ENCODE peak calls at places on chromosomes 7 and 10, in seven cellular contexts. Q is A549; R is GM20000; X is CD8-positive, alpha-beta T cell; O is cardiac muscle cell; K is IMR-90; J is lung. M is an unnamed sample.

GRCh38 chr10:97292862-97293198 is 393 bp upstream of the ARHGAP19 start:
- DNase-seq in O (no peak), X (no peak), J (no peak), Q (no peak), R (no peak), K (no peak), M (no peak)

GRCh38 chr7:93958216-93958615 is 36.7 kb downstream of the GNG11 start:
- DNase-seq in R (no peak), J (no peak), X (no peak), O (no peak), Q (no peak), K (peak; percentile 74), M (no peak)

GRCh38 chr10:110016037-110016436 is 8.3 kb downstream of the ADD3 start:
- DNase-seq in Q (peak; percentile 8), R (no peak), J (no peak), O (peak; percentile 29), X (no peak), K (peak; percentile 28), M (no peak)

GRCh38 chr10:101693701-101694055 is 1.3 kb downstream of the FBXW4 start:
- DNase-seq in X (no peak), O (peak; percentile 52), K (peak; percentile 60), Q (peak; percentile 47), R (peak; percentile 59), J (no peak), M (peak; percentile 67)

GRCh38 chr7:95549818-95550529 is 46.3 kb downstream of the PDK4 start:
- DNase-seq in K (peak; percentile 74), R (no peak), X (no peak), O (no peak), J (peak; percentile 85), Q (peak; percentile 74), M (peak; percentile 20)

GRCh38 chr7:137563986-137564385 is 220.5 kb upstream of the PTN start:
- DNase-seq in K (peak; percentile 15), X (no peak), R (no peak), O (no peak), Q (no peak), J (no peak), M (no peak)

GRCh38 chr10:36256166-36256565 is 614.1 kb upstream of the FZD8 start:
- DNase-seq in J (no peak), X (no peak), O (no peak), Q (no peak), K (no peak), R (no peak), M (no peak)

GRCh38 chr10:105017116-105017515 is 376.0 kb downstream of the SORCS3 start:
- DNase-seq in R (no peak), J (no peak), X (no peak), Q (no peak), K (no peak), O (no peak), M (no peak)

GRCh38 chr7:108287857-108288256 is 157.7 kb upstream of the LAMB4 start:
- DNase-seq in Q (no peak), X (no peak), K (no peak), O (no peak), J (no peak), R (no peak), M (no peak)

GRCh38 chr7:46107610-46108217 is 186.6 kb upstream of the IGFBP3 start:
- DNase-seq in K (no peak), R (no peak), Q (no peak), X (no peak), O (no peak), J (no peak), M (no peak)

GRCh38 chr7:781228-781864 is 50.9 kb upstream of the SUN1 start:
- DNase-seq in Q (no peak), X (no peak), R (no peak), J (no peak), K (no peak), O (no peak), M (no peak)

GRCh38 chr10:79376078-79376628 is 28.9 kb downstream of the PPIF start:
- DNase-seq in X (no peak), R (no peak), O (no peak), J (no peak), Q (no peak), K (no peak), M (no peak)

GRCh38 chr10:4151466-4151865 is 366.5 kb upstream of the KLF6 start:
- DNase-seq in X (no peak), J (no peak), K (peak; percentile 6), O (peak; percentile 13), R (no peak), Q (no peak), M (no peak)
- TF ChIP-seq CTCF in X (no peak), J (no peak), K (no peak), O (peak; percentile 17), R (no peak), Q (no peak), M (no peak)

DNA sequence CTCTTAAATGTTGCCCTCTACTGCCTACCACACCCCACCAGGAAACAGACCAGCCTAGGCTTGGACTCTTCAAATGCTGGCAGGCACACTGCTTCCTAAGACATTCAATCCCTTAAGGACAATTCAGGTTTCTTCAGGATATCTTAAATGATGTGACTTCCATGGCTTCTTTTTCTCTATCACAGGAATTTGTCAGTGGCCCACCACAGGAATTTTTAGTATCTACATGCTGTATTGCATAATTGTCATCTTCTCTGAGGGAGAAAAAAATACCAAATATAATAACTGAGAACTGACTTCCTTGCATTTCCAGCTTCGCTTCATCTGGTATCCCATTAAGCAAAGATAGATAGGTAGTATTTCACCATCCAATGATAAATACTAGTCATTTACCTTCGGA is 129.3 kb downstream of the WNT2 start:
- DNase-seq in X (no peak), J (no peak), R (no peak), Q (no peak), K (peak; percentile 36), O (no peak), M (no peak)
- TF ChIP-seq CTCF in X (no peak), J (no peak), R (no peak), Q (no peak), K (no peak), O (no peak), M (no peak)

GRCh38 chr7:7785349-7785973 is 67.1 kb upstream of the RPA3 start:
- DNase-seq in O (no peak), K (no peak), X (no peak), J (no peak), R (no peak), Q (no peak), M (no peak)
- TF ChIP-seq CTCF in O (no peak), K (no peak), X (no peak), J (no peak), R (no peak), Q (no peak), M (no peak)

GRCh38 chr7:124996778-124997177 is 67.2 kb upstream of the POT1 start:
- DNase-seq in Q (no peak), K (no peak), X (no peak), J (no peak), R (peak; percentile 11), O (no peak), M (no peak)
- TF ChIP-seq CTCF in Q (peak; percentile 29), K (no peak), X (no peak), J (no peak), R (peak; percentile 14), O (peak; percentile 40), M (peak; percentile 24)

DNA sequence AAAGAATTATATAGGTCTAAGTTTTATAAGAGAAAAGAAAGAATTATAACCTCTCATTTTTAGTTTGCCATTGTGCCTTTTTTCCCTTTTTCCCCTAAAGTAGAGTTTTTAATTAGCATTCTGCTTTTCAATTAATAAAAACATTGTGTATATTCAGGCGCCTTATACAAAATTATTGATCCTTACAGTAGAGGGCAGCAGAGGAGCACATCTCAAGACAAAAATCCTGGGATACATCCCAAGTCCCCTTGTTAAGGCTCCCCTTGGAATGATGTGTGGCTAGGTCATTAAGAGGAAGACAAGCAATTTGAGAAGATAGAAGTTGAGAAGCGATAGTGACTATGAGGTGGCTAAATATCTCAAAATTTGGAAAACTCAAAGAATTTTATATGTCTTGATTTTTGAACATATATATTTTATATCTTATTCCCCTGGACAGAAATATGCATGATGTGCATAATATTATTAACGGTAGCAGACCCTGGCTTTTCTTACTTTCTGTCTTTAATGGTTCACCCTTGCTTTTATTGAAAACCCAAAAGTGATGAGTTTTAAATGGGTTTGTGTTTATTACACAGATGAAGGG is 19.1 kb upstream of the TPK1 start:
- DNase-seq in K (no peak), Q (peak; percentile 35), O (peak; percentile 55), J (no peak), R (no peak), X (no peak), M (no peak)
- TF ChIP-seq CTCF in K (peak; percentile 31), Q (peak; percentile 62), O (peak; percentile 63), J (no peak), R (peak; percentile 19), X (no peak), M (peak; percentile 50)

DNA sequence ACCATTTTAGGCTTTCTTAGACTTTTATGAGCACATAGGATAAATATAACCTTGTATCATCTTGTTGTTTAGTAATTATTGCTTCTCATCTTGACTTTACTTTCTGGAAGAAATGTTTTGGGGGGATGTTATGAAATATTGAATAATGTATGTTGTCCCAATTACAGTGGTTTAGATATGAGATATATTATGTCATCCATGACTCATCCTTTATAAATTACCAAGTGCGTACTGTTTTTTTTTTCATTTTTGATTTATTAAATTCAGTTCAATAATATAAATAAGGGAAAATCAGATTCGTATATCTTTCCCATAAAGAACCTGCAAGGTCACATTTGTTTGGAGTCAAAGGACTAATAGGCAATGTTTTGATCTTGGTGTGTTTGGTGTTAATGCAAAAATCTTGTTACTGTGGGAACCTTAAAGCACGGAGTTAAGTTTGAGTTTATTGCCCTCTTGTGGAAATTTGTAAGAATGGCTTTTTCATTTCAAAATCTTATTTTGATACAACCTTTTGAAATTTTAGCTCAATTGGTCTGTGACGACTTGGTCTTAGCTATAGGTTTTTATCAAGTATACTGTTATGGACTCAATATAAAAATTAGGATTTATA is 108.6 kb downstream of the SRI start:
- DNase-seq in Q (peak; percentile 39), J (no peak), K (peak; percentile 41), X (no peak), R (peak; percentile 34), O (peak; percentile 21), M (peak; percentile 26)
- TF ChIP-seq CTCF in Q (peak; percentile 64), J (peak; percentile 18), K (peak; percentile 58), X (peak; percentile 53), R (peak; percentile 10), O (peak; percentile 55), M (peak; percentile 48)

GRCh38 chr7:2897023-2897422 is 52.9 kb upstream of the GNA12 start:
- DNase-seq in J (no peak), Q (no peak), X (no peak), R (no peak), O (no peak), K (no peak), M (no peak)
- TF ChIP-seq CTCF in J (no peak), Q (no peak), X (no peak), R (no peak), O (no peak), K (no peak), M (no peak)